ENCODE peak calls at places on chromosome 19, in nine cellular contexts. E is NCI-H1105, H is DMS153, N is pancreas, X is fibroblast of villous mesenchyme, L is skeletal muscle cell, D is GM12865, T is activated T-cell treated with anti-CD3 and anti-CD28 coated beads for 1 hour, Y is cardiac fibroblast. O is an unnamed sample.

GRCh38 chr19:14354445-14354844 is 26.8 kb upstream of the ADGRE5 start:
- DNase-seq in H (no peak), E (no peak), N (no peak), D (no peak), L (no peak), X (no peak), T (no peak), Y (no peak), O (no peak)

GRCh38 chr19:33749016-33749415 is 47.7 kb upstream of the KCTD15 start:
- DNase-seq in H (no peak), L (no peak), Y (no peak), E (no peak), N (no peak), T (no peak), D (no peak), X (no peak), O (no peak)

GRCh38 chr19:4278460-4278901 is 585 bp upstream of the SHD start:
- DNase-seq in H (no peak), L (peak; percentile 27), Y (no peak), E (peak; percentile 65), N (no peak), X (no peak), D (no peak), T (no peak), O (no peak)

GRCh38 chr19:41362143-41362847 is 1.7 kb downstream of the B9D2 start:
- DNase-seq in N (no peak), E (no peak), T (no peak), X (no peak), H (peak; percentile 36), D (no peak), L (no peak), Y (no peak), O (no peak)

GRCh38 chr19:10086032-10086903 is at the start of gene SHFL:
- DNase-seq in H (no peak), D (peak; percentile 92), X (peak; percentile 70), T (peak; percentile 78), N (peak; percentile 75), E (no peak), L (no peak), Y (peak; percentile 48), O (peak; percentile 67)

GRCh38 chr19:36775768-36776167 is 3.2 kb upstream of the ZNF850 start:
- DNase-seq in D (no peak), E (no peak), H (no peak), T (no peak), N (peak; percentile 11), L (no peak), X (peak; percentile 45), Y (peak; percentile 19), O (no peak)

GRCh38 chr19:19342086-19343015 is 21.7 kb downstream of the MAU2 start:
- DNase-seq in E (no peak), T (no peak), X (peak; percentile 57), N (peak; percentile 57), D (peak; percentile 74), L (no peak), H (peak; percentile 4), Y (peak; percentile 66), O (no peak)

GRCh38 chr19:5103061-5103701 is 134.3 kb downstream of the KDM4B start:
- DNase-seq in N (peak; percentile 94), L (peak; percentile 19), X (no peak), D (no peak), E (peak; percentile 73), T (no peak), Y (no peak), H (no peak), O (no peak)

GRCh38 chr19:43700368-43701015 is 15.4 kb upstream of the IRGC start:
- DNase-seq in D (no peak), N (no peak), T (no peak), L (peak; percentile 46), E (no peak), Y (peak; percentile 76), H (no peak), X (peak; percentile 76), O (no peak)

GRCh38 chr19:33039815-33040214 is 24.9 kb downstream of the RHPN2 start:
- DNase-seq in T (no peak), N (no peak), X (no peak), D (no peak), H (no peak), L (no peak), E (no peak), Y (no peak), O (no peak)

GRCh38 chr19:49294401-49294800 is 30.6 kb downstream of the SLC6A16 start:
- DNase-seq in H (no peak), T (no peak), E (no peak), D (no peak), N (no peak), X (no peak), L (no peak), Y (no peak), O (no peak)

GRCh38 chr19:49114630-49115363 is 627 bp downstream of the LIN7B start:
- DNase-seq in N (peak; percentile 66), Y (peak; percentile 39), H (no peak), D (no peak), X (peak; percentile 52), T (peak; percentile 37), E (peak; percentile 47), L (no peak), O (no peak)

GRCh38 chr19:4369888-4370260 is 26.5 kb downstream of the MPND start:
- DNase-seq in E (no peak), H (peak; percentile 3), X (peak; percentile 45), L (no peak), Y (no peak), T (peak; percentile 61), N (peak; percentile 10), D (peak; percentile 89), O (peak; percentile 61)

GRCh38 chr19:37362733-37363132 is 8.2 kb upstream of the ZNF527 start:
- DNase-seq in H (no peak), N (no peak), Y (peak; percentile 17), X (no peak), E (no peak), T (no peak), D (no peak), L (no peak), O (no peak)

GRCh38 chr19:2812414-2813234 is 7.0 kb upstream of the ZNF554 start:
- DNase-seq in T (no peak), H (no peak), E (no peak), D (no peak), Y (no peak), L (no peak), X (no peak), N (no peak), O (no peak)

GRCh38 chr19:1060689-1061088 is 6.3 kb upstream of the ARHGAP45 start:
- DNase-seq in E (no peak), D (no peak), H (no peak), T (no peak), N (no peak), L (no peak), Y (no peak), X (no peak), O (no peak)

GRCh38 chr19:39181500-39182173 is 15.1 kb upstream of the NCCRP1 start:
- DNase-seq in H (no peak), N (no peak), Y (no peak), L (no peak), X (no peak), E (no peak), T (no peak), D (no peak), O (no peak)

GRCh38 chr19:1089891-1090290 is 5.3 kb downstream of the POLR2E start:
- DNase-seq in D (no peak), E (no peak), X (no peak), Y (no peak), H (no peak), L (no peak), T (no peak), N (no peak), O (no peak)

GRCh38 chr19:18539372-18539771 is 4.0 kb downstream of the FKBP8 start:
- DNase-seq in E (no peak), X (no peak), L (no peak), Y (no peak), D (no peak), N (no peak), H (no peak), T (no peak), O (no peak)

GRCh38 chr19:728011-728410 is 19.3 kb downstream of the PALM start:
- DNase-seq in N (no peak), L (no peak), T (no peak), E (no peak), Y (peak; percentile 60), D (no peak), X (peak; percentile 71), H (no peak), O (no peak)

GRCh38 chr19:41843371-41843770 is 1.1 kb downstream of the LYPD4 start:
- DNase-seq in X (no peak), E (no peak), L (no peak), D (no peak), Y (no peak), N (no peak), H (no peak), T (no peak), O (no peak)

GRCh38 chr19:12596927-12597548 is 13.6 kb downstream of the ZNF490 start:
- DNase-seq in T (no peak), X (no peak), N (no peak), E (no peak), L (no peak), D (no peak), Y (no peak), H (no peak), O (no peak)

GRCh38 chr19:1063909-1064660 is 2.9 kb upstream of the ARHGAP45 start:
- DNase-seq in Y (no peak), H (no peak), T (no peak), X (no peak), N (no peak), D (no peak), E (peak; percentile 39), L (no peak), O (no peak)

GRCh38 chr19:6536138-6536671 is 5.4 kb downstream of the TNFSF9 start:
- DNase-seq in D (peak; percentile 99), E (no peak), H (no peak), L (no peak), N (no peak), X (peak; percentile 12), T (peak; percentile 54), Y (peak; percentile 53), O (peak; percentile 67)

GRCh38 chr19:35533822-35534521 is 716 bp downstream of the GAPDHS start:
- DNase-seq in D (peak; percentile 59), T (peak; percentile 31), N (no peak), X (no peak), E (no peak), Y (peak; percentile 32), L (no peak), H (no peak), O (no peak)

GRCh38 chr19:33376423-33376822 is 2.9 kb downstream of the CEBPG start:
- DNase-seq in D (no peak), T (no peak), H (no peak), L (peak; percentile 72), X (peak; percentile 69), E (no peak), N (peak; percentile 47), Y (peak; percentile 86), O (no peak)

GRCh38 chr19:55487884-55488687 is at the start of gene SSC5D:
- DNase-seq in L (no peak), D (no peak), H (no peak), T (no peak), X (no peak), E (no peak), Y (peak; percentile 51), N (no peak), O (no peak)

GRCh38 chr19:33458171-33458633 is 63.4 kb downstream of the PEPD start:
- DNase-seq in L (no peak), H (no peak), D (no peak), Y (no peak), E (no peak), T (no peak), N (no peak), X (no peak), O (no peak)